ENCODE peak calls at places on chromosome 16, in six cellular contexts. X is A549; A is body of pancreas; K is effector memory CD4-positive, alpha-beta T cell; P is right cardiac atrium; U is CD4-positive, alpha-beta T cell. T is an unnamed sample.

GRCh38 chr16:84775262-84775810 is 44.4 kb upstream of the CRISPLD2 start:
- DNase-seq in X (no peak), A (no peak), K (no peak), P (no peak), U (no peak), T (no peak)

GRCh38 chr16:86387461-86388440 is 122.6 kb upstream of the FOXF1 start:
- DNase-seq in X (peak; percentile 41), A (no peak), K (no peak), P (no peak), U (no peak), T (no peak)

GRCh38 chr16:19505600-19506303 is 16.1 kb downstream of the GDE1 start:
- DNase-seq in X (no peak), A (no peak), K (no peak), P (no peak), U (no peak), T (no peak)

GRCh38 chr16:87828071-87828971 is 41.0 kb downstream of the SLC7A5 start:
- DNase-seq in X (peak; percentile 81), A (peak; percentile 83), K (no peak), P (no peak), U (no peak), T (no peak)

GRCh38 chr16:2194166-2194834 is 2.1 kb downstream of the CASKIN1 start:
- DNase-seq in X (peak; percentile 70), A (no peak), K (no peak), P (no peak), U (no peak), T (no peak)

GRCh38 chr16:69078073-69078472 is 27.4 kb upstream of the HAS3 start:
- DNase-seq in X (no peak), A (no peak), K (no peak), P (no peak), U (no peak), T (no peak)

GRCh38 chr16:2761472-2761871 is 9.0 kb downstream of the SRRM2 start:
- DNase-seq in X (no peak), A (no peak), K (no peak), P (no peak), U (no peak), T (no peak)

GRCh38 chr16:19223235-19223847 is 55.3 kb downstream of the SYT17 start:
- DNase-seq in X (peak; percentile 46), A (no peak), K (no peak), P (no peak), U (no peak), T (no peak)

GRCh38 chr16:63850979-63851378 is 1270.9 kb downstream of the CDH11 start:
- DNase-seq in X (no peak), A (no peak), K (no peak), P (no peak), U (no peak), T (no peak)

GRCh38 chr16:71225145-71225544 is 5.4 kb downstream of the HYDIN start:
- DNase-seq in X (no peak), A (no peak), K (no peak), P (no peak), U (no peak), T (no peak)
- H3K9me3 ChIP-seq in X (peaks cover 12% of the 10 kb centered on the region), A (peaks cover 5% of the 10 kb centered on the region), K (peaks cover 3% of the 10 kb centered on the region), P (no peaks in the 10 kb centered on the region), U (peaks cover 37% of the 10 kb centered on the region), T (no peaks in the 10 kb centered on the region)

GRCh38 chr16:927406-927805 is 43.4 kb downstream of the LMF1 start:
- DNase-seq in X (no peak), A (no peak), K (no peak), P (no peak), U (no peak), T (no peak)

GRCh38 chr16:923184-923583 is 47.6 kb downstream of the LMF1 start:
- DNase-seq in X (no peak), A (no peak), K (no peak), P (peak; percentile 1), U (no peak), T (no peak)

GRCh38 chr16:926715-927114 is 44.1 kb downstream of the LMF1 start:
- DNase-seq in X (no peak), A (no peak), K (no peak), P (no peak), U (no peak), T (no peak)

GRCh38 chr16:924063-924462 is 46.7 kb downstream of the LMF1 start:
- DNase-seq in X (no peak), A (no peak), K (no peak), P (no peak), U (no peak), T (no peak)

GRCh38 chr16:924806-925205 is 46.0 kb downstream of the LMF1 start:
- DNase-seq in X (no peak), A (no peak), K (no peak), P (no peak), U (no peak), T (no peak)
- H3K9me3 ChIP-seq in X (peaks cover 14% of the 10 kb centered on the region), A (no peaks in the 10 kb centered on the region), K (no peaks in the 10 kb centered on the region), P (no peaks in the 10 kb centered on the region), U (peaks cover 5% of the 10 kb centered on the region), T (no peaks in the 10 kb centered on the region)

GRCh38 chr16:50555892-50556673 is 7.9 kb downstream of the NKD1 start:
- DNase-seq in X (no peak), A (no peak), K (no peak), P (no peak), U (no peak), T (no peak)

GRCh38 chr16:50553182-50553710 is 5.0 kb downstream of the NKD1 start:
- DNase-seq in X (no peak), A (no peak), K (no peak), P (no peak), U (no peak), T (no peak)

GRCh38 chr16:50555269-50555875 is 7.2 kb downstream of the NKD1 start:
- DNase-seq in X (no peak), A (no peak), K (no peak), P (no peak), U (no peak), T (no peak)

GRCh38 chr16:50552476-50553101 is 4.4 kb downstream of the NKD1 start:
- DNase-seq in X (no peak), A (no peak), K (no peak), P (no peak), U (no peak), T (no peak)

GRCh38 chr16:50553731-50554360 is 5.7 kb downstream of the NKD1 start:
- DNase-seq in X (no peak), A (no peak), K (no peak), P (no peak), U (no peak), T (no peak)
- H3K9me3 ChIP-seq in X (no peaks in the 10 kb centered on the region), A (no peaks in the 10 kb centered on the region), K (no peaks in the 10 kb centered on the region), P (no peaks in the 10 kb centered on the region), U (no peaks in the 10 kb centered on the region), T (no peaks in the 10 kb centered on the region)

DNA sequence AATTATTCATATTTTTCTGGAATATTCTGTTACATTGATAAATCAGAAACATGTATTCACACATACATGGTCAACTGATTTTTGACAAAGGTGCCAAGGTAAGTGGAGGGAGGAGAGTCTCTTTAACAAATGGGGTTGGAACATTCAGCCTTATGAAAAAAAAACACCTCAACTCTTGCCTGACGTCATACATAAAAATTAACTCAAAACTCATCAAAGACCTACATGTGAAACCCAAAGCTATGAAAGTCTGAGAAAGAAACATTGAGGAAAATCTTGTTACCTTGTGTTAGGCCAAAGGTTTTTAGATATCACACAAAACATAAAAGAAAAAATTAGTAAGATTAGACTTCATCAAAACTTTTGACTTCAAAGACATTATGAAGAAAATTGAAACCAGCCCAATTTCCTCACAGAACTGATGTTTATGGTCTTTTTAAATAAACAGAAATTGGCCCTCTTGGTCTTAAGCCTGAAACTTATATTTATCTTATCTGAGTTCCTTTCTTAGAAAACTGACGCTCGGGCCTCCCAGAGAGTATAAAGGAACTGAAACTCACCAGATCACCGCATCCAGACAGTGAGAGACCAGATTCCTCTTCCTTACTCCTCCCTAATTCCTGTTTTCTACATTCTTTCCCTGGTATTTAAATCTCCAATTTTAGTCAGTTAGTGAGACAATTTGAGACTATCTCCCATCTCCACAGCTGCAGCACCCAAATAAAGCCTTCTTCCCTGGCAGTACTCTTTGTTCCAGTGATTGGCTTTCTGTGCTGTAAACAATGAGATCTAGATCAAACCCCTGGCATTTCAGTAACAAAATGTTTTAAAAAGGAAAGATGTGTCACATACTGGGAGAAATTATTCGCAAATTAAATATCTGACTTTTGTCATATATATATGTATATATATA is 4.0 kb downstream of the HYDIN start:
- DNase-seq in X (no peak), A (no peak), K (no peak), P (no peak), U (no peak), T (no peak)
- H3K9me3 ChIP-seq in X (peaks cover 12% of the 10 kb centered on the region), A (peaks cover 5% of the 10 kb centered on the region), K (peaks cover 3% of the 10 kb centered on the region), P (no peaks in the 10 kb centered on the region), U (peaks cover 33% of the 10 kb centered on the region), T (no peaks in the 10 kb centered on the region)

T was measured in T-helper 17 cell.